ENCODE peak calls at places on chromosome 4, in five cellular contexts. F is GM12878, W is H1, E is K562, U is HepG2. P is an unnamed sample.

GRCh38 chr4:3208826-3209225 is 40.1 kb upstream of the MSANTD1 start:
- DNase-seq in F (no peak), W (no peak), U (no peak), E (no peak), P (no peak)

GRCh38 chr4:123018391-123018755 is 96.0 kb upstream of the NUDT6 start:
- DNase-seq in F (no peak), E (no peak), W (no peak), U (no peak), P (no peak)

GRCh38 chr4:10011277-10011676 is 10.0 kb downstream of the SLC2A9 start:
- DNase-seq in F (no peak), U (no peak), E (no peak), W (no peak), P (no peak)

GRCh38 chr4:6925357-6925836 is 15.8 kb downstream of the TBC1D14 start:
- DNase-seq in E (peak; percentile 45), W (no peak), U (no peak), F (no peak), P (no peak)

GRCh38 chr4:101306225-101306624 is 41.1 kb downstream of the PPP3CA start:
- DNase-seq in U (no peak), E (no peak), F (no peak), W (no peak), P (no peak)

GRCh38 chr4:121554377-121554776 is 142.4 kb downstream of the ANXA5 start:
- DNase-seq in E (no peak), U (no peak), W (no peak), F (no peak), P (no peak)

GRCh38 chr4:188270273-188271069 is 131.2 kb downstream of the TRIML1 start:
- DNase-seq in W (no peak), U (no peak), E (no peak), F (no peak), P (no peak)

GRCh38 chr4:14744346-14744745 is 257.9 kb upstream of the CPEB2 start:
- DNase-seq in F (no peak), U (no peak), W (no peak), E (no peak), P (no peak)

GRCh38 chr4:15239866-15240265 is 188.0 kb upstream of the C1QTNF7 start:
- DNase-seq in U (no peak), F (no peak), E (no peak), W (no peak), P (no peak)

GRCh38 chr4:96767815-96768480 is 928.1 kb downstream of the PDHA2 start:
- DNase-seq in F (no peak), U (no peak), E (no peak), W (no peak), P (no peak)

GRCh38 chr4:151013491-151013890 is 1.6 kb downstream of the LRBA start:
- DNase-seq in E (no peak), W (no peak), F (no peak), U (no peak), P (no peak)

GRCh38 chr4:139950568-139950967 is 203.4 kb downstream of the MAML3 start:
- DNase-seq in F (peak; percentile 83), U (no peak), W (no peak), E (no peak), P (no peak)
- TF ChIP-seq RFX5 in F (no peak), U (no peak), W (no peak), E (no peak), P (no peak)

DNA sequence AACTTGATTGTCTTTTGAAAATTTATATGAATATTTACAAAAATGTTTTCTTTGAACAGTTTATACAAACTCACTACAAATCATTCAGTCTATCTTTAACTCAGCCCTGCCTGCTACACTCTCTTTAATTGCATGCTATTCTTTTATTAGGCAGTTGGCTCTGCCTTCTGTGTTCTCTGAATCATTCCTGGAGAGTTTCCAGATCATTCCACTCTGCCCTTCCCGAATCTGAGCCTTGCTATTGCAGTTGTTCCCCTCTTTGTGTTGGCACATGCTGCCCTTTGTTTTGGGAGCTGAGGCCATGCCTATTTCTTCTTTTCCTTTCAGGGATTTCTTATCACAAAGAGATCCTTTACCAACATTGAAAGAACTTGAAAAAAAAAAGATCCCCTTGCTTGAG is 8.7 kb upstream of the TECRL start:
- DNase-seq in E (no peak), U (no peak), W (no peak), F (no peak), P (no peak)
- TF ChIP-seq JUND in E (no peak), U (no peak), W (no peak), F (no peak), P (no peak)

DNA sequence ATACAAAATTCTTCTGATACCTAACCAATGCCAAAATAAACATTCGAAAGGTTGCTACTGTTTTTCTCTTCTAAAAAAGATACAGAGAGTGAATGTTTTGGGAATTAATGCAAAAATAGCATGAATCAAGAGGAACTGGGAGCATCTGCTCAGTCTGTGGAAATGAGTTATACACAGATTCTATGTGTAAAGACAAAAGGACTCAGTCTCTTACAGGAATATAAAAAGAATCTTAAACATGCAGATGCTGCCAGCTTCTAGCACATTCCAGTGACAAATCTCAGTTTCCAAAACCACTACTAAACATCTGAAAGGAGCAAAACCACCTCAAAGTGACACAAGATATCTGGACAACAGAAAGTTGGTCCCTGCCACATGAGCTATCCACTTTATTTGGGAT is 55.0 kb downstream of the PAPSS1 start:
- DNase-seq in U (no peak), W (no peak), E (no peak), F (no peak), P (no peak)
- TF ChIP-seq RFX5 in U (no peak), W (no peak), E (no peak), F (no peak), P (no peak)

GRCh38 chr4:54657194-54657555 is 582 bp upstream of the KIT start:
- DNase-seq in U (no peak), W (no peak), E (no peak), F (no peak), P (peak; percentile 14)

GRCh38 chr4:54659213-54660144 is 1.7 kb downstream of the KIT start:
- DNase-seq in U (no peak), E (no peak), W (peak; percentile 50), F (no peak), P (peak; percentile 32)

GRCh38 chr4:54658321-54659093 is 750 bp downstream of the KIT start:
- DNase-seq in E (peak; percentile 55), W (peak; percentile 78), U (peak; percentile 14), F (no peak), P (peak; percentile 78)

GRCh38 chr4:54660145-54660535 is 2.4 kb downstream of the KIT start:
- DNase-seq in U (no peak), E (no peak), W (no peak), F (no peak), P (no peak)

DNA sequence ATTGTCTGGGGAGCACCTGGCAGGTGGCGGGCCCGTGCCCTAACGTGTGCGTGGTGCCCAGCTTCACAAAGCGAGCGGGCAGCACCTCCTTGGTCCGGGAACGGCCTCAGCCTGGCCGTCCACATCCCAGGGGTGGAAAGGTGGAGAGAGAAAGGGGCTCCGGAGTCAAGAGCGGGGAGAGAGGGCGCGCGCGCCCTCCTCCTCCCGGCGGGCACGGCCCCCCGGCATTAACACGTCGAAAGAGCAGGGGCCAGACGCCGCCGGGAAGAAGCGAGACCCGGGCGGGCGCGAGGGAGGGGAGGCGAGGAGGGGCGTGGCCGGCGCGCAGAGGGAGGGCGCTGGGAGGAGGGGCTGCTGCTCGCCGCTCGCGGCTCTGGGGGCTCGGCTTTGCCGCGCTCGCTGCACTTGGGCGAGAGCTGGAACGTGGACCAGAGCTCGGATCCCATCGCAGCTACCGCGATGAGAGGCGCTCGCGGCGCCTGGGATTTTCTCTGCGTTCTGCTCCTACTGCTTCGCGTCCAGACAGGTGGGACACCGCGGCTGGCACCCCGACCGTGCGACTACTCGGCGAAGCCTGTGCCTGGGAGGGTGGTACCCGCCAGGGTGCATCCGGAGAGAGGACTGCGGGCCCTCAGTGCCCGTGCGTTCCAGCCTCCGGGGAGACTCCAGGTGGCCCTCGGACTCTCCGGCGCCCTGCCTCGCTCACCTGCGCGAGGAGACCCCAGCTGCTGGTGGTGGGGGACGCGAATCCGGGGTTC is at the start of gene KIT:
- DNase-seq in U (no peak), W (peak; percentile 93), E (peak; percentile 80), F (no peak), P (peak; percentile 89)
- TF ChIP-seq JUND in U (no peak), W (no peak), E (no peak), F (no peak), P (no peak)

GRCh38 chr4:55125087-55125721 is at the start of gene KDR:
- DNase-seq in U (no peak), E (peak; percentile 12), W (peak; percentile 91), F (no peak), P (peak; percentile 82)
- TF ChIP-seq RFX5 in U (no peak), E (no peak), W (no peak), F (no peak), P (no peak)

GRCh38 chr4:77881460-77882295 is 19.0 kb downstream of the MRPL1 start:
- DNase-seq in W (no peak), F (no peak), U (peak; percentile 80), E (no peak), P (no peak)
- TF ChIP-seq JUND in W (no peak), F (no peak), U (peak; percentile 44), E (no peak), P (no peak)

GRCh38 chr4:75708218-75708691 is 16.1 kb upstream of the USO1 start:
- DNase-seq in U (peak; percentile 43), E (no peak), W (peak; percentile 50), F (no peak), P (no peak)
- TF ChIP-seq RFX5 in U (no peak), E (no peak), W (no peak), F (no peak), P (no peak)

DNA sequence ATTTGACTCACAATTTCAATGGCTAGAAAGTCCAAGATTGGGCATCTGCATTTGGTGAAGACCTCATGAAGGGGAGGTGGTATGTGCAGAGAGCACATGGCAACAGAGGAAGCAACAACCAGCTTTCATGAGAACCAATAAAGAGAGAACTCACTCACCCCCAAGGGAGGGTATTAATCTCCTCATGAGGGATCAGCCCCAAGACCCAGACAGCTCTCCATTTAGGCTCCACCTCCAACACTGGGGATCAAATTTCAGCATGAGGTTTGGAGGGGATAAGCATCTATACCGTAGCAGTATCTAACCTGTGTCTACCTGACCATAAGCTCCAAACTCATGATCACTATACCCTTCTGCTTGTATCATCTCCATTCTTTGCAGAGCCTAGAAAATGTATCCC is 9.3 kb upstream of the TBC1D19 start:
- DNase-seq in U (no peak), E (no peak), F (no peak), W (no peak), P (no peak)
- TF ChIP-seq JUND in U (no peak), E (no peak), F (no peak), W (no peak), P (no peak)